ENCODE peak calls at places on chromosomes 13 and 19, in four cellular contexts. Z is K562, M is GM12878, K is HepG2. G is an unnamed sample.

GRCh38 chr19:17725422-17726078 is 6.3 kb downstream of the MAP1S start:
- DNase-seq in K (no peak), Z (peak), M (no peak), G (peak)

GRCh38 chr13:99542788-99543406 is 41.6 kb downstream of the TM9SF2 start:
- DNase-seq in Z (no peak), K (no peak), M (peak), G (no peak)

GRCh38 chr19:35713904-35714440 is 3.8 kb upstream of the KMT2B start:
- DNase-seq in Z (no peak), M (no peak), K (no peak), G (no peak)

GRCh38 chr13:94713556-94714182 is 1.3 kb upstream of the SOX21 start:
- DNase-seq in M (no peak), K (no peak), Z (no peak), G (no peak)

GRCh38 chr13:43877788-43878187 is 1.8 kb downstream of the CCDC122 start:
- DNase-seq in Z (no peak), K (no peak), M (no peak), G (no peak)

GRCh38 chr19:18898533-18899408 is 2.8 kb upstream of the CERS1 start:
- DNase-seq in K (no peak), Z (no peak), M (no peak), G (no peak)

GRCh38 chr13:24854311-24854710 is 90.3 kb downstream of the RNF17 start:
- DNase-seq in Z (no peak), K (no peak), M (no peak), G (no peak)

GRCh38 chr19:32750441-32751055 is 31.0 kb downstream of the TDRD12 start:
- DNase-seq in M (no peak), K (no peak), Z (no peak), G (no peak)

GRCh38 chr13:69459346-69459745 is 648.3 kb upstream of the ATXN8OS start:
- DNase-seq in K (no peak), M (no peak), Z (no peak), G (no peak)

GRCh38 chr19:35231956-35232746 is 3.6 kb upstream of the FAM187B start:
- DNase-seq in K (no peak), Z (no peak), M (no peak), G (no peak)

GRCh38 chr19:41570179-41570578 is 5.8 kb upstream of the CEACAM21 start:
- DNase-seq in M (no peak), K (no peak), Z (no peak), G (no peak)

GRCh38 chr13:30125422-30126073 is 181.8 kb downstream of the KATNAL1 start:
- DNase-seq in Z (no peak), M (no peak), K (peak), G (no peak)

GRCh38 chr19:48933382-48933932 is at the start of gene DHDH:
- DNase-seq in Z (peak), M (peak), K (peak), G (peak)

GRCh38 chr19:51505904-51506303 is 4.3 kb upstream of the SIGLEC12 start:
- DNase-seq in K (no peak), Z (no peak), M (no peak), G (no peak)

GRCh38 chr13:79992111-79992510 is 348.8 kb downstream of the SPRY2 start:
- DNase-seq in M (no peak), K (no peak), Z (no peak), G (no peak)

GRCh38 chr19:29881386-29881785 is 60.7 kb upstream of the URI1 start:
- DNase-seq in Z (no peak), K (no peak), M (no peak), G (no peak)

GRCh38 chr13:22134261-22134660 is 463.4 kb downstream of the FGF9 start:
- DNase-seq in K (no peak), Z (no peak), M (no peak), G (no peak)

GRCh38 chr13:89343165-89343564 is 1672.0 kb downstream of the SLITRK5 start:
- DNase-seq in Z (no peak), M (no peak), K (no peak), G (no peak)

GRCh38 chr13:45367358-45367757 is 26.4 kb upstream of the TPT1 start:
- DNase-seq in K (peak), M (peak), Z (peak), G (no peak)

GRCh38 chr13:88802886-88803285 is 1131.7 kb downstream of the SLITRK5 start:
- DNase-seq in K (no peak), M (no peak), Z (no peak), G (no peak)

GRCh38 chr13:90868321-90868920 is 479.1 kb upstream of the MIR17HG start:
- DNase-seq in Z (peak), K (peak), M (no peak), G (no peak)

GRCh38 chr13:34749046-34749445 is 193.0 kb upstream of the NBEA start:
- DNase-seq in Z (no peak), K (no peak), M (no peak), G (no peak)

GRCh38 chr13:60662595-60662994 is 265.6 kb downstream of the TDRD3 start:
- DNase-seq in M (no peak), Z (no peak), K (no peak), G (no peak)

GRCh38 chr19:40605201-40605971 is 4.2 kb downstream of the LTBP4 start:
- DNase-seq in M (peak), Z (peak), K (peak), G (peak)

GRCh38 chr13:101049166-101049850 is 367.0 kb downstream of the NALCN start:
- DNase-seq in M (no peak), Z (no peak), K (no peak), G (no peak)

GRCh38 chr13:98648676-98649075 is 71.8 kb upstream of the STK24 start:
- DNase-seq in K (no peak), Z (no peak), M (no peak), G (no peak)

GRCh38 chr19:38744298-38744681 is at the start of gene CAPN12:
- DNase-seq in K (no peak), M (no peak), Z (no peak), G (no peak)

GRCh38 chr13:113732961-113733950 is 25.8 kb upstream of the TMEM255B start:
- DNase-seq in K (no peak), M (no peak), Z (no peak), G (no peak)

GRCh38 chr13:80458546-80458945 is 117.6 kb upstream of the SPRY2 start:
- DNase-seq in M (no peak), K (no peak), Z (no peak), G (no peak)

GRCh38 chr19:5150902-5151741 is 182.2 kb downstream of the KDM4B start:
- DNase-seq in M (no peak), Z (peak), K (no peak), G (no peak)

GRCh38 chr13:60759499-60759898 is 362.5 kb downstream of the TDRD3 start:
- DNase-seq in Z (no peak), M (no peak), K (peak), G (no peak)

GRCh38 chr19:39104104-39104708 is 20.0 kb downstream of the ACP7 start:
- DNase-seq in M (no peak), Z (no peak), K (peak), G (no peak)

GRCh38 chr19:2261438-2262172 is 5.4 kb upstream of the JSRP1 start:
- DNase-seq in M (no peak), Z (peak), K (no peak), G (peak)

GRCh38 chr19:3361384-3362216 is 4.8 kb upstream of the NFIC start:
- DNase-seq in K (no peak), Z (no peak), M (no peak), G (no peak)
- TF ChIP-seq USF2 in K (no peak), Z (no peak), M (no peak), G (no peak)

DNA sequence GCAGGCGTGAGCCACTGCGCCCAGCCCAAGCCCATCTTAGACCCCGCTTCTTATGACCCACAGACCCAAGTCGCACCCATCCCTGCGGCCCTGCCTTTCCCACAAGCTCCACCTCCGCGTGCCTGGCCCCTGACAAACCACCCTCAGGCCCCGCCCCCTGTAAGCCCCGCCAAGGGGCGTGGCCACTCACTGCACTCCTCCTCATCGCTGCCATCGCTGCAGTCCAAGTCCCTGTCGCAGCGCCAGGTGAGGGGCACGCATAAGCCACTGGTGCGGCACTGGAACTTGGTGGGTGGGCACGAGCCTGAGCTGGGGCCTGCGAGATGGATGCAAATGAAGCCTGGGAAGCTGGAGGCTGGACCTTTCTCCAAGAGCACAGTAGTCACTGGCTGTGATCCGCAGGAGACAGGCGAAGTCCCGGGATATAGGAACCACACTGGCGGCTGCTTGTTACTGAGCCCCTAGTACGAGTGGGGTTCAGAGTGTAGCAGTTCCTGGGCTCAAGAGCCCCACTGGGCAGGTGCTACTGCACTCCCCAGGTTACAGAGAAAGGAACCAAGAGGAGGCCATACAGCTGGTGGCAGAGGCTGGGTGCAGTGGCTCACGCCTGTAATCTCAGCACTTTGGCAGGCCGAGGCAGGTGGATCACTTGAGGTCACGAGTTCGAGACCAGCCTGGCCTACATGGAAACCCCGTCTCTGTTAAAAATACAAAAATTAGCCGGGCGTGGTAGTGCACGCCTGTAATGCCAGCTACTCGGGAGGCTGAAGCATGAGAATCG is 3.1 kb downstream of the CD320 start:
- DNase-seq in M (no peak), K (no peak), Z (peak), G (peak)
- TF ChIP-seq CBFB in M (no peak), K (no peak), Z (no peak), G (no peak)

GRCh38 chr13:64369121-64369520 is 2861.0 kb downstream of the PCDH9 start:
- DNase-seq in K (no peak), Z (no peak), M (no peak), G (no peak)

GRCh38 chr13:64371461-64371860 is 2858.7 kb downstream of the PCDH9 start:
- DNase-seq in Z (no peak), K (no peak), M (no peak), G (no peak)

DNA sequence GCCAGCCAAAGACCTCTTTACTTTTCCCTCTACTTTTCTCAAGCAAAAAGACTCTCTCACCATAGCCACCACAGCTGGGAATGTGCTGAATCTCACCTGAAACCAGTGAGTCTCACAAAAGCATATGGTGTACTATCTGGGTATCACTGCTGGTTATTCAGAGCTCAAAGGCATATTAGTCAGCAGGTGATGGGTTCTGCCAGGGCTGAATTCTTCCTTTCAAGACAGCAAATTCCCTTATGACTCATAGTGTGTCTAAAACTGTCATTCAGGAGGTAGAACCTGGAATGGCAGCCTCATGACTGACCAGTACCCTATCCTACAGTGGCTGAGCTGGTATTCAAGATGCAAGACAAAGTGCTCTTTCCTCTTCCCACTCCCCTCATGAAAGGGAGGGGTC is 2859.1 kb downstream of the PCDH9 start:
- DNase-seq in K (no peak), M (no peak), Z (no peak), G (no peak)
- TF ChIP-seq USF2 in K (no peak), M (no peak), Z (no peak), G (no peak)

GRCh38 chr13:51799261-51799660 is 4.7 kb downstream of the DHRS12 start:
- DNase-seq in Z (no peak), K (no peak), M (no peak), G (no peak)

GRCh38 chr13:51794959-51795358 is 9.0 kb downstream of the DHRS12 start:
- DNase-seq in M (no peak), Z (no peak), K (no peak), G (no peak)

GRCh38 chr13:51797664-51798488 is 6.1 kb downstream of the DHRS12 start:
- DNase-seq in Z (no peak), M (no peak), K (peak), G (peak)

GRCh38 chr13:51795419-51795818 is 8.5 kb downstream of the DHRS12 start:
- DNase-seq in M (no peak), K (no peak), Z (no peak), G (no peak)

GRCh38 chr13:51793570-51794273 is 10.2 kb downstream of the DHRS12 start:
- DNase-seq in Z (peak), K (no peak), M (peak), G (no peak)
- TF ChIP-seq CBFB in Z (no peak), K (no peak), M (no peak), G (no peak)

GRCh38 chr19:50459638-50460037 is 16.7 kb upstream of the EMC10 start:
- DNase-seq in Z (no peak), K (no peak), M (no peak), G (no peak)

GRCh38 chr19:50461066-50461875 is 15.0 kb upstream of the EMC10 start:
- DNase-seq in Z (peak), K (peak), M (peak), G (peak)

GRCh38 chr19:50459067-50459456 is 17.2 kb upstream of the EMC10 start:
- DNase-seq in M (no peak), K (no peak), Z (no peak), G (no peak)

GRCh38 chr19:50458396-50459066 is 17.8 kb upstream of the EMC10 start:
- DNase-seq in M (no peak), Z (no peak), K (no peak), G (no peak)

GRCh38 chr19:50460161-50460765 is 16.0 kb upstream of the EMC10 start:
- DNase-seq in M (peak), K (peak), Z (no peak), G (no peak)
- TF ChIP-seq USF2 in M (peak), K (no peak), Z (peak), G (no peak)

DNA sequence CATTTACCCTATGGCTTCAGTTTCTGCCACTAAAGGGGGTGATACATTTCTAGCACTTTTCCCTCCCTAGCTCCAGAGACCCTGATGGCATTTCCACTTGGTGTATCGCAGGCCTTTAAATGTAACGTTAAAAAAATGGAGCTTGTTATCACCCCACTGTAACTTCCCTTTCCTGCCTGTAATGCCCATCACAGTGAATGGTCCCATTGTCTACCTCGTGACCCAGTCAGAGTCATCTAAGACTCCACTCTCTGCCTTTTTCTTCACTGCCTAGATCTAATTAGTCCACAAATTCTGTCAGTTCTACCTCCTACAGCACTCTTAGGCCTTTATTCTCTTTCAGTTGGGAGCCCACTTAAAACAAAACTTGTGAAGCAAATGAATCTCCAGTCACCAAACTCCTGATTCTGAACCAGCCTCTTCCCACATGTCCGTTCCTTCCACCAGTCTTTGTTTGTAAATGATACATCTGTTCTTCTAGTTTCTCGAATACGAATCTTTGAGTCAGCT is 64.8 kb downstream of the NHLRC3 start:
- DNase-seq in K (no peak), M (no peak), Z (no peak), G (no peak)
- TF ChIP-seq CBFB in K (no peak), M (no peak), Z (no peak), G (no peak)

GRCh38 chr13:96089749-96090239 is at the start of gene HS6ST3:
- DNase-seq in Z (no peak), K (no peak), M (no peak), G (peak)
- TF ChIP-seq USF2 in Z (no peak), K (no peak), M (no peak), G (no peak)

GRCh38 chr13:36965767-36966166 is 33.4 kb downstream of the ALG5 start:
- DNase-seq in K (no peak), M (no peak), Z (no peak), G (no peak)
- TF ChIP-seq CBFB in K (no peak), M (no peak), Z (no peak), G (no peak)

G was measured in WTC11.